ENCODE peak calls at places on chromosomes 2 and 18, in seven cellular contexts. One of them, this sample, is unnamed.

GRCh38 chr2:20661981-20662937 is 4.7 kb upstream of the GDF7 start:
- DNase-seq in GM23248: no peak
- DNase-seq in effector memory CD4-positive, alpha-beta T cell: no peak
- DNase-seq in SJSA1: no peak
- DNase-seq in left lung: no peak
- DNase-seq in thoracic aorta: no peak
- DNase-seq in fibroblast of the aortic adventitia: no peak
- DNase-seq in this sample: no peak

GRCh38 chr2:154941379-154941778 is 242.9 kb downstream of the KCNJ3 start:
- DNase-seq in GM23248: no peak
- DNase-seq in effector memory CD4-positive, alpha-beta T cell: no peak
- DNase-seq in SJSA1: no peak
- DNase-seq in left lung: no peak
- DNase-seq in thoracic aorta: no peak
- DNase-seq in fibroblast of the aortic adventitia: no peak
- DNase-seq in this sample: no peak

GRCh38 chr2:96181529-96181928 is 27.1 kb downstream of the STARD7 start:
- DNase-seq in GM23248: no peak
- DNase-seq in effector memory CD4-positive, alpha-beta T cell: no peak
- DNase-seq in SJSA1: no peak
- DNase-seq in left lung: no peak
- DNase-seq in thoracic aorta: no peak
- DNase-seq in fibroblast of the aortic adventitia: no peak
- DNase-seq in this sample: no peak

GRCh38 chr18:47754311-47755101 is 176.0 kb downstream of the SMAD2 start:
- DNase-seq in GM23248: peak
- DNase-seq in effector memory CD4-positive, alpha-beta T cell: no peak
- DNase-seq in SJSA1: no peak
- DNase-seq in left lung: peak
- DNase-seq in thoracic aorta: no peak
- DNase-seq in fibroblast of the aortic adventitia: no peak
- DNase-seq in this sample: no peak

GRCh38 chr2:202780514-202781021 is 91.0 kb downstream of the ICA1L start:
- DNase-seq in GM23248: peak
- DNase-seq in effector memory CD4-positive, alpha-beta T cell: no peak
- DNase-seq in SJSA1: peak
- DNase-seq in left lung: no peak
- DNase-seq in thoracic aorta: no peak
- DNase-seq in fibroblast of the aortic adventitia: peak
- DNase-seq in this sample: peak

GRCh38 chr2:112836695-112837117 is at the start of gene IL1B:
- DNase-seq in GM23248: peak
- DNase-seq in effector memory CD4-positive, alpha-beta T cell: no peak
- DNase-seq in SJSA1: peak
- DNase-seq in left lung: no peak
- DNase-seq in thoracic aorta: no peak
- DNase-seq in fibroblast of the aortic adventitia: peak
- DNase-seq in this sample: peak

GRCh38 chr18:45320724-45321123 is 294.6 kb upstream of the SLC14A2 start:
- DNase-seq in GM23248: peak
- DNase-seq in effector memory CD4-positive, alpha-beta T cell: no peak
- DNase-seq in SJSA1: no peak
- DNase-seq in left lung: no peak
- DNase-seq in thoracic aorta: no peak
- DNase-seq in fibroblast of the aortic adventitia: peak
- DNase-seq in this sample: peak

GRCh38 chr18:79496978-79497637 is 101.4 kb downstream of the NFATC1 start:
- DNase-seq in GM23248: peak
- DNase-seq in effector memory CD4-positive, alpha-beta T cell: no peak
- DNase-seq in SJSA1: peak
- DNase-seq in left lung: peak
- DNase-seq in thoracic aorta: no peak
- DNase-seq in fibroblast of the aortic adventitia: peak
- DNase-seq in this sample: peak

GRCh38 chr2:233449071-233449901 is 95.0 kb downstream of the DGKD start:
- DNase-seq in GM23248: peak
- DNase-seq in effector memory CD4-positive, alpha-beta T cell: no peak
- DNase-seq in SJSA1: peak
- DNase-seq in left lung: no peak
- DNase-seq in thoracic aorta: no peak
- DNase-seq in fibroblast of the aortic adventitia: peak
- DNase-seq in this sample: peak

GRCh38 chr18:59426855-59427254 is 67.8 kb upstream of the LMAN1 start:
- DNase-seq in GM23248: no peak
- DNase-seq in effector memory CD4-positive, alpha-beta T cell: no peak
- DNase-seq in SJSA1: no peak
- DNase-seq in left lung: no peak
- DNase-seq in thoracic aorta: no peak
- DNase-seq in fibroblast of the aortic adventitia: no peak
- DNase-seq in this sample: no peak

GRCh38 chr2:9463698-9464034 is 10.7 kb upstream of the IAH1 start:
- DNase-seq in GM23248: no peak
- DNase-seq in effector memory CD4-positive, alpha-beta T cell: no peak
- DNase-seq in SJSA1: no peak
- DNase-seq in left lung: no peak
- DNase-seq in thoracic aorta: no peak
- DNase-seq in fibroblast of the aortic adventitia: no peak
- DNase-seq in this sample: peak

GRCh38 chr18:76803814-76804213 is 18.5 kb upstream of the ZNF236 start:
- DNase-seq in GM23248: peak
- DNase-seq in effector memory CD4-positive, alpha-beta T cell: peak
- DNase-seq in SJSA1: peak
- DNase-seq in left lung: no peak
- DNase-seq in thoracic aorta: no peak
- DNase-seq in fibroblast of the aortic adventitia: peak
- DNase-seq in this sample: peak

GRCh38 chr2:74006424-74006823 is 21.7 kb downstream of the TET3 start:
- DNase-seq in GM23248: no peak
- DNase-seq in effector memory CD4-positive, alpha-beta T cell: no peak
- DNase-seq in SJSA1: no peak
- DNase-seq in left lung: no peak
- DNase-seq in thoracic aorta: no peak
- DNase-seq in fibroblast of the aortic adventitia: no peak
- DNase-seq in this sample: no peak

GRCh38 chr2:96868555-96869280 is 1.2 kb downstream of the SEMA4C start:
- DNase-seq in GM23248: peak
- DNase-seq in effector memory CD4-positive, alpha-beta T cell: peak
- DNase-seq in SJSA1: peak
- DNase-seq in left lung: peak
- DNase-seq in thoracic aorta: peak
- DNase-seq in fibroblast of the aortic adventitia: peak
- DNase-seq in this sample: peak

GRCh38 chr2:8279506-8279905 is 402.4 kb upstream of the ID2 start:
- DNase-seq in GM23248: no peak
- DNase-seq in effector memory CD4-positive, alpha-beta T cell: no peak
- DNase-seq in SJSA1: no peak
- DNase-seq in left lung: no peak
- DNase-seq in thoracic aorta: no peak
- DNase-seq in fibroblast of the aortic adventitia: no peak
- DNase-seq in this sample: no peak

GRCh38 chr2:26616032-26616863 is 24.9 kb downstream of the CIB4 start:
- DNase-seq in GM23248: no peak
- DNase-seq in effector memory CD4-positive, alpha-beta T cell: no peak
- DNase-seq in SJSA1: no peak
- DNase-seq in left lung: peak
- DNase-seq in thoracic aorta: no peak
- DNase-seq in fibroblast of the aortic adventitia: no peak
- DNase-seq in this sample: no peak

GRCh38 chr2:55176094-55176415 is 56.0 kb downstream of the CLHC1 start:
- DNase-seq in GM23248: no peak
- DNase-seq in effector memory CD4-positive, alpha-beta T cell: no peak
- DNase-seq in SJSA1: no peak
- DNase-seq in left lung: no peak
- DNase-seq in thoracic aorta: no peak
- DNase-seq in fibroblast of the aortic adventitia: no peak
- DNase-seq in this sample: no peak

GRCh38 chr2:236934656-236935055 is 151.0 kb upstream of the COPS8 start:
- DNase-seq in GM23248: no peak
- DNase-seq in effector memory CD4-positive, alpha-beta T cell: no peak
- DNase-seq in SJSA1: no peak
- DNase-seq in left lung: no peak
- DNase-seq in thoracic aorta: no peak
- DNase-seq in fibroblast of the aortic adventitia: no peak
- DNase-seq in this sample: no peak

GRCh38 chr18:62407660-62408059 is 82.5 kb downstream of the TNFRSF11A start:
- DNase-seq in GM23248: no peak
- DNase-seq in effector memory CD4-positive, alpha-beta T cell: no peak
- DNase-seq in SJSA1: no peak
- DNase-seq in left lung: no peak
- DNase-seq in thoracic aorta: no peak
- DNase-seq in fibroblast of the aortic adventitia: no peak
- DNase-seq in this sample: no peak

GRCh38 chr18:13051159-13051558 is 60.0 kb downstream of the CEP192 start:
- DNase-seq in GM23248: peak
- DNase-seq in effector memory CD4-positive, alpha-beta T cell: no peak
- DNase-seq in SJSA1: no peak
- DNase-seq in left lung: no peak
- DNase-seq in thoracic aorta: no peak
- DNase-seq in fibroblast of the aortic adventitia: no peak
- DNase-seq in this sample: peak

GRCh38 chr2:120312076-120312475 is 33.9 kb upstream of the INHBB start:
- DNase-seq in GM23248: no peak
- DNase-seq in effector memory CD4-positive, alpha-beta T cell: no peak
- DNase-seq in SJSA1: no peak
- DNase-seq in left lung: peak
- DNase-seq in thoracic aorta: no peak
- DNase-seq in fibroblast of the aortic adventitia: no peak
- DNase-seq in this sample: no peak

GRCh38 chr2:120314656-120315366 is 31.1 kb upstream of the INHBB start:
- DNase-seq in GM23248: no peak
- DNase-seq in effector memory CD4-positive, alpha-beta T cell: no peak
- DNase-seq in SJSA1: no peak
- DNase-seq in left lung: peak
- DNase-seq in thoracic aorta: no peak
- DNase-seq in fibroblast of the aortic adventitia: no peak
- DNase-seq in this sample: no peak

GRCh38 chr2:120315367-120316033 is 30.4 kb upstream of the INHBB start:
- DNase-seq in GM23248: no peak
- DNase-seq in effector memory CD4-positive, alpha-beta T cell: no peak
- DNase-seq in SJSA1: no peak
- DNase-seq in left lung: peak
- DNase-seq in thoracic aorta: no peak
- DNase-seq in fibroblast of the aortic adventitia: no peak
- DNase-seq in this sample: no peak

GRCh38 chr2:120313695-120314615 is 32.0 kb upstream of the INHBB start:
- DNase-seq in GM23248: no peak
- DNase-seq in effector memory CD4-positive, alpha-beta T cell: no peak
- DNase-seq in SJSA1: no peak
- DNase-seq in left lung: peak
- DNase-seq in thoracic aorta: no peak
- DNase-seq in fibroblast of the aortic adventitia: no peak
- DNase-seq in this sample: no peak

GRCh38 chr2:120312861-120313694 is 32.9 kb upstream of the INHBB start:
- DNase-seq in GM23248: peak
- DNase-seq in effector memory CD4-positive, alpha-beta T cell: peak
- DNase-seq in SJSA1: peak
- DNase-seq in left lung: peak
- DNase-seq in thoracic aorta: peak
- DNase-seq in fibroblast of the aortic adventitia: peak
- DNase-seq in this sample: peak
- H3K4me3 ChIP-seq in GM23248: peak
- H3K4me3 ChIP-seq in effector memory CD4-positive, alpha-beta T cell: peak
- H3K4me3 ChIP-seq in SJSA1: peak
- H3K4me3 ChIP-seq in left lung: peak
- H3K4me3 ChIP-seq in thoracic aorta: peak
- H3K4me3 ChIP-seq in fibroblast of the aortic adventitia: peak
- H3K4me3 ChIP-seq in this sample: no peak

GRCh38 chr2:165793161-165793778 is 777 bp downstream of the GALNT3 start:
- DNase-seq in GM23248: peak
- DNase-seq in effector memory CD4-positive, alpha-beta T cell: no peak
- DNase-seq in SJSA1: no peak
- DNase-seq in left lung: peak
- DNase-seq in thoracic aorta: no peak
- DNase-seq in fibroblast of the aortic adventitia: no peak
- DNase-seq in this sample: peak
- H3K4me3 ChIP-seq in GM23248: peak
- H3K4me3 ChIP-seq in effector memory CD4-positive, alpha-beta T cell: peak
- H3K4me3 ChIP-seq in SJSA1: no peak
- H3K4me3 ChIP-seq in left lung: peak
- H3K4me3 ChIP-seq in thoracic aorta: peak
- H3K4me3 ChIP-seq in fibroblast of the aortic adventitia: peak
- H3K4me3 ChIP-seq in this sample: peak

GRCh38 chr2:10832228-10832936 is 19.8 kb upstream of the PDIA6 start:
- DNase-seq in GM23248: peak
- DNase-seq in effector memory CD4-positive, alpha-beta T cell: peak
- DNase-seq in SJSA1: peak
- DNase-seq in left lung: peak
- DNase-seq in thoracic aorta: no peak
- DNase-seq in fibroblast of the aortic adventitia: peak
- DNase-seq in this sample: peak
- H3K4me3 ChIP-seq in GM23248: no peak
- H3K4me3 ChIP-seq in effector memory CD4-positive, alpha-beta T cell: no peak
- H3K4me3 ChIP-seq in SJSA1: no peak
- H3K4me3 ChIP-seq in left lung: no peak
- H3K4me3 ChIP-seq in thoracic aorta: no peak
- H3K4me3 ChIP-seq in fibroblast of the aortic adventitia: no peak
- H3K4me3 ChIP-seq in this sample: no peak

GRCh38 chr18:11906181-11906580 is 1.9 kb downstream of the MPPE1 start:
- DNase-seq in GM23248: no peak
- DNase-seq in effector memory CD4-positive, alpha-beta T cell: no peak
- DNase-seq in SJSA1: no peak
- DNase-seq in left lung: no peak
- DNase-seq in thoracic aorta: no peak
- DNase-seq in fibroblast of the aortic adventitia: no peak
- DNase-seq in this sample: no peak

GRCh38 chr18:11908182-11909080 is at the start of gene MPPE1:
- DNase-seq in GM23248: peak
- DNase-seq in effector memory CD4-positive, alpha-beta T cell: peak
- DNase-seq in SJSA1: peak
- DNase-seq in left lung: peak
- DNase-seq in thoracic aorta: peak
- DNase-seq in fibroblast of the aortic adventitia: peak
- DNase-seq in this sample: peak

GRCh38 chr18:11909081-11909410 is 929 bp upstream of the MPPE1 start:
- DNase-seq in GM23248: no peak
- DNase-seq in effector memory CD4-positive, alpha-beta T cell: no peak
- DNase-seq in SJSA1: no peak
- DNase-seq in left lung: no peak
- DNase-seq in thoracic aorta: no peak
- DNase-seq in fibroblast of the aortic adventitia: peak
- DNase-seq in this sample: peak

GRCh38 chr18:11906926-11907874 is 917 bp downstream of the MPPE1 start:
- DNase-seq in GM23248: peak
- DNase-seq in effector memory CD4-positive, alpha-beta T cell: no peak
- DNase-seq in SJSA1: no peak
- DNase-seq in left lung: no peak
- DNase-seq in thoracic aorta: no peak
- DNase-seq in fibroblast of the aortic adventitia: no peak
- DNase-seq in this sample: peak

DNA sequence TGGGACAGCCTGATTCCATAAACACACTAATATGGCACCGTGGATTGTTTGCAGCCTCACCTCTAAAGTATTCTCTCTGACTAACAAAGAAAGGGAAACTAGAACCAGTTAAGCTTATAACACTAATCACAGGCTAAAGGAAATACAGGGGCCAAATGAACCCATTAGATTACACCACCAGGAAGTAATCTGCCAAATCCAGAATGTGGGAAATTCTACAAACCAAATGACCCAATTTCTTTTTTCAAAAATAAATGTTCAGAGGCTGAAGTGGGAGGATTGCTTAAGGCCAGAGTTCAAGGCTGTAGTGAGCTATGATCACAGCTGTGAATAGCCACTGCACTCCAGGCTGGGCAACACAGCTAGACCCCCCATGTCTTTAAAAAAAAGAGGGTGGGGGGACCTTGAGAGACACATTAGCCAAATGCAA is 1.5 kb upstream of the MPPE1 start:
- DNase-seq in GM23248: peak
- DNase-seq in effector memory CD4-positive, alpha-beta T cell: no peak
- DNase-seq in SJSA1: peak
- DNase-seq in left lung: no peak
- DNase-seq in thoracic aorta: no peak
- DNase-seq in fibroblast of the aortic adventitia: peak
- DNase-seq in this sample: peak
- H3K4me3 ChIP-seq in GM23248: peak
- H3K4me3 ChIP-seq in effector memory CD4-positive, alpha-beta T cell: no peak
- H3K4me3 ChIP-seq in SJSA1: peak
- H3K4me3 ChIP-seq in left lung: peak
- H3K4me3 ChIP-seq in thoracic aorta: peak
- H3K4me3 ChIP-seq in fibroblast of the aortic adventitia: no peak
- H3K4me3 ChIP-seq in this sample: no peak